ENCODE peak calls at places on chromosomes 13 and 19, in four cellular contexts. K is kidney epithelial cell, J is tibial artery, V is cardiac fibroblast. W is an unnamed sample.

GRCh38 chr13:75492389-75492788 is 10.4 kb upstream of the TBC1D4 start:
- DNase-seq in K (no peak), J (no peak), V (peak), W (no peak)

GRCh38 chr13:97367427-97367826 is 66.5 kb upstream of the RAP2A start:
- DNase-seq in V (peak), K (peak), J (no peak), W (peak)

GRCh38 chr19:55449469-55449868 is 6.4 kb upstream of the SHISA7 start:
- DNase-seq in J (no peak), V (no peak), K (no peak), W (no peak)

GRCh38 chr19:53308339-53308811 is 25.2 kb upstream of the ZNF845 start:
- DNase-seq in V (no peak), J (no peak), K (no peak), W (peak)

GRCh38 chr19:55284405-55285058 is 735 bp downstream of the BRSK1 start:
- DNase-seq in K (no peak), V (no peak), J (no peak), W (no peak)

GRCh38 chr13:93824286-93824685 is 597.7 kb downstream of the GPC6 start:
- DNase-seq in K (no peak), V (peak), J (no peak), W (no peak)

GRCh38 chr13:76667551-76667950 is 218.7 kb downstream of the KCTD12 start:
- DNase-seq in V (peak), K (no peak), J (no peak), W (no peak)

GRCh38 chr13:26219726-26220125 is 2.4 kb downstream of the RNF6 start:
- DNase-seq in K (no peak), V (no peak), J (no peak), W (no peak)

GRCh38 chr19:33476151-33476707 is 45.4 kb downstream of the PEPD start:
- DNase-seq in K (no peak), J (no peak), V (no peak), W (no peak)

GRCh38 chr19:3132971-3133792 is 2.7 kb upstream of the GNA15 start:
- DNase-seq in J (peak), V (no peak), K (peak), W (no peak)

GRCh38 chr19:37342753-37343152 is 28.1 kb upstream of the ZNF527 start:
- DNase-seq in K (no peak), V (peak), J (no peak), W (no peak)

GRCh38 chr13:94433055-94433947 is 46.2 kb downstream of the DCT start:
- DNase-seq in K (no peak), V (peak), J (no peak), W (no peak)

W was measured in thyroid gland.